ENCODE peak calls at places on chromosome 15, in nine cellular contexts. One of them, this sample, is unnamed.

GRCh38 chr15:76625267-76625666 is 279.9 kb downstream of the SCAPER start:
- DNase-seq in kidney: no peak
- DNase-seq in NCI-H1694 treated with DMSO at 0.1 percent for 48 hours: no peak
- DNase-seq in iris pigment epithelial cell: no peak
- DNase-seq in endothelial cell: no peak
- DNase-seq in stimulated activated naive B cell treated with anti-CD40 and anti-IgM and Interleukin-4, amounts not matched to agents 10 μg/mL and 1 μg/mL and 100 μg/mL, for 72 hours: no peak
- DNase-seq in skeletal muscle cell: no peak
- DNase-seq in fibroblast of the conjunctiva: no peak
- DNase-seq in iPS DF 19.7: no peak
- DNase-seq in this sample: no peak

GRCh38 chr15:28098360-28098765 is 752 bp downstream of the OCA2 start:
- DNase-seq in skeletal muscle cell: no peak
- DNase-seq in stimulated activated naive B cell treated with anti-CD40 and anti-IgM and Interleukin-4, amounts not matched to agents 10 μg/mL and 1 μg/mL and 100 μg/mL, for 72 hours: no peak
- DNase-seq in iris pigment epithelial cell: no peak
- DNase-seq in endothelial cell: no peak
- DNase-seq in kidney: peak; percentile 60
- DNase-seq in fibroblast of the conjunctiva: no peak
- DNase-seq in NCI-H1694 treated with DMSO at 0.1 percent for 48 hours: no peak
- DNase-seq in iPS DF 19.7: no peak
- DNase-seq in this sample: no peak

GRCh38 chr15:64197425-64197824 is 34.6 kb upstream of the PPIB start:
- DNase-seq in stimulated activated naive B cell treated with anti-CD40 and anti-IgM and Interleukin-4, amounts not matched to agents 10 μg/mL and 1 μg/mL and 100 μg/mL, for 72 hours: no peak
- DNase-seq in skeletal muscle cell: peak; percentile 55
- DNase-seq in fibroblast of the conjunctiva: peak; percentile 83
- DNase-seq in NCI-H1694 treated with DMSO at 0.1 percent for 48 hours: no peak
- DNase-seq in kidney: no peak
- DNase-seq in iris pigment epithelial cell: no peak
- DNase-seq in endothelial cell: no peak
- DNase-seq in iPS DF 19.7: no peak
- DNase-seq in this sample: peak; percentile 83

GRCh38 chr15:42736178-42736792 is 643 bp downstream of the CDAN1 start:
- DNase-seq in iris pigment epithelial cell: peak; percentile 12
- DNase-seq in endothelial cell: peak; percentile 37
- DNase-seq in NCI-H1694 treated with DMSO at 0.1 percent for 48 hours: no peak
- DNase-seq in iPS DF 19.7: no peak
- DNase-seq in kidney: no peak
- DNase-seq in fibroblast of the conjunctiva: no peak
- DNase-seq in stimulated activated naive B cell treated with anti-CD40 and anti-IgM and Interleukin-4, amounts not matched to agents 10 μg/mL and 1 μg/mL and 100 μg/mL, for 72 hours: no peak
- DNase-seq in skeletal muscle cell: no peak
- DNase-seq in this sample: no peak

GRCh38 chr15:63553388-63553791 is 43.8 kb upstream of the FBXL22 start:
- DNase-seq in iris pigment epithelial cell: peak; percentile 99
- DNase-seq in skeletal muscle cell: peak; percentile 90
- DNase-seq in kidney: no peak
- DNase-seq in endothelial cell: no peak
- DNase-seq in NCI-H1694 treated with DMSO at 0.1 percent for 48 hours: no peak
- DNase-seq in stimulated activated naive B cell treated with anti-CD40 and anti-IgM and Interleukin-4, amounts not matched to agents 10 μg/mL and 1 μg/mL and 100 μg/mL, for 72 hours: no peak
- DNase-seq in iPS DF 19.7: no peak
- DNase-seq in fibroblast of the conjunctiva: peak; percentile 77
- DNase-seq in this sample: peak; percentile 92

GRCh38 chr15:28989239-28989830 is 103.6 kb downstream of the APBA2 start:
- DNase-seq in NCI-H1694 treated with DMSO at 0.1 percent for 48 hours: no peak
- DNase-seq in stimulated activated naive B cell treated with anti-CD40 and anti-IgM and Interleukin-4, amounts not matched to agents 10 μg/mL and 1 μg/mL and 100 μg/mL, for 72 hours: no peak
- DNase-seq in skeletal muscle cell: no peak
- DNase-seq in iris pigment epithelial cell: no peak
- DNase-seq in fibroblast of the conjunctiva: no peak
- DNase-seq in iPS DF 19.7: no peak
- DNase-seq in endothelial cell: peak; percentile 6
- DNase-seq in kidney: no peak
- DNase-seq in this sample: no peak

GRCh38 chr15:31364301-31365031 is 37.8 kb downstream of the KLF13 start:
- DNase-seq in endothelial cell: no peak
- DNase-seq in iPS DF 19.7: no peak
- DNase-seq in iris pigment epithelial cell: no peak
- DNase-seq in fibroblast of the conjunctiva: no peak
- DNase-seq in skeletal muscle cell: no peak
- DNase-seq in kidney: no peak
- DNase-seq in stimulated activated naive B cell treated with anti-CD40 and anti-IgM and Interleukin-4, amounts not matched to agents 10 μg/mL and 1 μg/mL and 100 μg/mL, for 72 hours: no peak
- DNase-seq in NCI-H1694 treated with DMSO at 0.1 percent for 48 hours: no peak
- DNase-seq in this sample: no peak

GRCh38 chr15:59169337-59169736 is 37.3 kb upstream of the LDHAL6B start:
- DNase-seq in kidney: no peak
- DNase-seq in iris pigment epithelial cell: peak; percentile 91
- DNase-seq in skeletal muscle cell: peak; percentile 76
- DNase-seq in NCI-H1694 treated with DMSO at 0.1 percent for 48 hours: no peak
- DNase-seq in endothelial cell: no peak
- DNase-seq in stimulated activated naive B cell treated with anti-CD40 and anti-IgM and Interleukin-4, amounts not matched to agents 10 μg/mL and 1 μg/mL and 100 μg/mL, for 72 hours: no peak
- DNase-seq in fibroblast of the conjunctiva: peak; percentile 79
- DNase-seq in iPS DF 19.7: no peak
- DNase-seq in this sample: peak; percentile 93

GRCh38 chr15:65832549-65833364 is 36.5 kb upstream of the RAB11A start:
- DNase-seq in endothelial cell: peak; percentile 67
- DNase-seq in skeletal muscle cell: peak; percentile 95
- DNase-seq in iPS DF 19.7: peak; percentile 91
- DNase-seq in fibroblast of the conjunctiva: peak; percentile 90
- DNase-seq in stimulated activated naive B cell treated with anti-CD40 and anti-IgM and Interleukin-4, amounts not matched to agents 10 μg/mL and 1 μg/mL and 100 μg/mL, for 72 hours: peak; percentile 47
- DNase-seq in iris pigment epithelial cell: peak; percentile 95
- DNase-seq in kidney: peak; percentile 91
- DNase-seq in NCI-H1694 treated with DMSO at 0.1 percent for 48 hours: peak; percentile 91
- DNase-seq in this sample: peak; percentile 97

GRCh38 chr15:75452364-75452967 is 976 bp upstream of the SIN3A start:
- DNase-seq in kidney: peak; percentile 94
- DNase-seq in endothelial cell: peak; percentile 60
- DNase-seq in iris pigment epithelial cell: peak; percentile 81
- DNase-seq in NCI-H1694 treated with DMSO at 0.1 percent for 48 hours: peak; percentile 68
- DNase-seq in skeletal muscle cell: no peak
- DNase-seq in fibroblast of the conjunctiva: peak; percentile 73
- DNase-seq in stimulated activated naive B cell treated with anti-CD40 and anti-IgM and Interleukin-4, amounts not matched to agents 10 μg/mL and 1 μg/mL and 100 μg/mL, for 72 hours: peak; percentile 76
- DNase-seq in iPS DF 19.7: no peak
- DNase-seq in this sample: peak; percentile 76

This sample was measured in stromal cell of bone marrow.